ENCODE peak calls at places on chromosome 5, in seven cellular contexts. M is neural crest cell, N is RWPE1, Q is K562, X is lower lobe of right lung, L is heart left ventricle, O is astrocyte of the spinal cord. R is an unnamed sample.

GRCh38 chr5:127306647-127307046 is 16.1 kb downstream of the MEGF10 start:
- DNase-seq in M (no peak), N (no peak), Q (no peak), X (no peak), L (no peak), O (peak), R (no peak)

GRCh38 chr5:75010838-75011237 is 41.5 kb downstream of the GCNT4 start:
- DNase-seq in M (no peak), N (no peak), Q (no peak), X (no peak), L (no peak), O (no peak), R (no peak)

GRCh38 chr5:56070795-56071539 is 76.2 kb upstream of the IL6ST start:
- DNase-seq in M (no peak), N (no peak), Q (no peak), X (no peak), L (no peak), O (no peak), R (no peak)

GRCh38 chr5:125199968-125200841 is 453.8 kb upstream of the ZNF608 start:
- DNase-seq in M (peak), N (no peak), Q (no peak), X (no peak), L (peak), O (peak), R (peak)

GRCh38 chr5:52491829-52492217 is 295.9 kb upstream of the ITGA1 start:
- DNase-seq in M (no peak), N (no peak), Q (no peak), X (no peak), L (no peak), O (no peak), R (no peak)

GRCh38 chr5:35458824-35459207 is 158.8 kb upstream of the SPEF2 start:
- DNase-seq in M (no peak), N (peak), Q (no peak), X (no peak), L (no peak), O (no peak), R (no peak)

GRCh38 chr5:55816342-55816741 is 34.8 kb upstream of the IL31RA start:
- DNase-seq in M (no peak), N (peak), Q (no peak), X (no peak), L (no peak), O (peak), R (no peak)

GRCh38 chr5:96220610-96221390 is 212.2 kb downstream of the PCSK1 start:
- DNase-seq in M (no peak), N (peak), Q (no peak), X (no peak), L (no peak), O (peak), R (no peak)

GRCh38 chr5:83731638-83732037 is 11.0 kb upstream of the HAPLN1 start:
- DNase-seq in M (no peak), N (no peak), Q (no peak), X (no peak), L (no peak), O (no peak), R (no peak)

GRCh38 chr5:179342577-179342976 is 2.7 kb downstream of the ADAMTS2 start:
- DNase-seq in M (peak), N (no peak), Q (no peak), X (peak), L (no peak), O (no peak), R (peak)
- TF ChIP-seq CTCF in M (peak), N (no peak), Q (no peak), X (peak), L (no peak), O (peak), R (no peak)

DNA sequence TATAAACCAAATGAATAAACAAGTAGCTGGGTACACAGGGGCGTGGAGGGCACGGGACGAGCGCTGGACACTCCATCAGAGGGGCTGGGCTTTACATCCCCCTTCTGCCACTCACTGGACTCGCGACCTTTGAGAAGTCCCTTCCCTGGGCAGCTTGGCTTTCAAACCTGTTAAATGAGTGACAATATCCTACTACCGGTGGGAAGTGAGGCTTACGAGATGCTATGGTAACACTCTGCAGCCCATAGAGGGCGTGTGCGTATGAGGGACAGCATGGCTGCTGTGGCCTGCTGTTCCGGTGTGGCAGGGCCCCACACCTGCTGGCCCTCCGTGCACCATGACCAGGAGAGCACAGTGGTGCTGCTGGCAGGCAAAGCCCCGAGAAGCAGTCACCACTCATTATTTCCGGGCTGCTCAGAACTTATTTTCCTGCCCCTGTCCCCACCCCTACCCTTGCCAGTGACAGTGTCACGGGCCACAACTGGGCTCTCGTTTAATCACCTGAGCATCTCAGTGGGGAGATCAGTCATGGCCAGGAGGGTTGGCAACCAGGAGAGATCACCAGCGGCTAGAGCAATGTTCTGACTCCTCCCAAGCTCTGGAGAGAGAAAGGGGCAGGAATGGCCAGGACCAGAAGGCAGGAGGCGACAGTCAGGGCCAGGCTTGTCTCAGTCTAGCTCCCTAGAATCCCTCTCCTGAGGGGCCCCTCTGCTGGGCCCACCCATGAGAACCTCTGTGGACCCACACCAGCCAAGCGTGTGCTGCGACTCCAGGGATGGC is 10.5 kb downstream of the CLTB start:
- DNase-seq in M (no peak), N (no peak), Q (no peak), X (no peak), L (no peak), O (no peak), R (peak)
- TF ChIP-seq CTCF in M (no peak), N (no peak), Q (peak), X (no peak), L (no peak), O (no peak), R (no peak)

DNA sequence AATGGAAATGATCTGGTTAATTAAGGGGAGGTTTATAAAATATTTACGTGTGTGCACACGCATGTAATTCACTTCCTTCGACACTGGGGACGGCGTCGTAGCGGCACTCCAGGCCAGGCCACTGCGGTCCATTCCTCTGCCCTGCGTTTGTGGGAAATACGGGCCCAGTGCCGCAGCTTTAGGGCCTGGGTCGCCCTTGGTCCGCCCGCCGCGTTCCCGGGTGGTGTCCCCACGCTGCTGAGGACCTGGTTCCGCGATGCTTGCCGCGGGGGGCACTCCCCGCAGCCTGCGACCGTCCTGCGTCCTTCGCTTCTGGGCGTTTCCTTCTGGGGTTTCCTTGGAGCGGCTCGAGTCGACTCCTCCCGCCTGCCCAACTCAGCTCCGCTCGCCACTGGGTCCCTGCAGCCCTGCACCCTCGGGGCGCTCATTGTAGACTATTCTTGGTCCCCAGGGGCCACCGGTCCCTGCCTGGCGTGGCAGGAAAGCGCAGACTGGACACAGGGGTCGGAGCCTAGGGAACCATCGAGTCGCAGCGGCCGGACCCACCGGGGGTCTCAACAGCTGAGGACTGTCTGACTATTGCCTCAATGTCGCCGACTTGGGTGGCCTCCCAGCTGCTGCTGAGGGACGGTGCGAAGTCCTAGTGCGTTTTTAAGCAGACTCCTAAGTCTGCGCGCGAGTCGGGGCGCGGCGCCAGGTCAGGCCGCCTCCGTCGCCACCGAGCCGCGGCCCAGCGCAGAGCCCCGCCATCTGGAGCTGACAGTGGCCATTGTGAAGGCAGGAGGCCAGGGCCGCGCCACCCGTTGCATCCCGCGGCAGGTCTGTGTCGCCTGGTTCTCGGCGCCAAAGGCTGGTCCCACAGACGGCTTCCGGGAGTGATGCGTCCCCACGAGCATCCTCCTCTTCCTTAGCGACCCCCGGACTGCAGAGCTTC is 4.4 kb upstream of the IRX1 start:
- DNase-seq in M (no peak), N (no peak), Q (no peak), X (no peak), L (no peak), O (no peak), R (no peak)
- TF ChIP-seq CTCF in M (peak), N (no peak), Q (no peak), X (no peak), L (no peak), O (no peak), R (no peak)

DNA sequence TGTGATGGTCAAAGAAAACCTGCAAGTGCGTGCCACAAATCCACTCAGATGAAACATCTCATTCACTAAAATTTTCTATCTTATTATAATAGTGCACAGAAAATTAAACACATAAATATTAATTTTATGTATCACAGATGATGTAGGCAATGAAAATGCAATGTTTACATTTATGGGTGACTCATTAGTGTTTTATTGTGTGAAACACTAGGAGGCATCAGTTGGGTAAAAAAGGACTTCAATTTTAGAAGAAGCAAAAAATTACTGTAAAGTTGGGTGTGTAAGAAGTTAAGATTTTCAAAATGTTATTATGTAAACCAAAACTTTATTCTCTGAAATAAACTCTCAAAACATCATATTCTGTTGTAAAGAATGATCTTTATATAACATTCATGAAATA is 4.0 kb downstream of the MEF2C start:
- DNase-seq in M (no peak), N (no peak), Q (no peak), X (no peak), L (no peak), O (peak), R (no peak)
- TF ChIP-seq CTCF in M (no peak), N (no peak), Q (no peak), X (no peak), L (no peak), O (peak), R (no peak)

GRCh38 chr5:90707698-90708097 is 149.1 kb downstream of the ADGRV1 start:
- DNase-seq in M (no peak), N (no peak), Q (no peak), X (no peak), L (no peak), O (no peak), R (no peak)

DNA sequence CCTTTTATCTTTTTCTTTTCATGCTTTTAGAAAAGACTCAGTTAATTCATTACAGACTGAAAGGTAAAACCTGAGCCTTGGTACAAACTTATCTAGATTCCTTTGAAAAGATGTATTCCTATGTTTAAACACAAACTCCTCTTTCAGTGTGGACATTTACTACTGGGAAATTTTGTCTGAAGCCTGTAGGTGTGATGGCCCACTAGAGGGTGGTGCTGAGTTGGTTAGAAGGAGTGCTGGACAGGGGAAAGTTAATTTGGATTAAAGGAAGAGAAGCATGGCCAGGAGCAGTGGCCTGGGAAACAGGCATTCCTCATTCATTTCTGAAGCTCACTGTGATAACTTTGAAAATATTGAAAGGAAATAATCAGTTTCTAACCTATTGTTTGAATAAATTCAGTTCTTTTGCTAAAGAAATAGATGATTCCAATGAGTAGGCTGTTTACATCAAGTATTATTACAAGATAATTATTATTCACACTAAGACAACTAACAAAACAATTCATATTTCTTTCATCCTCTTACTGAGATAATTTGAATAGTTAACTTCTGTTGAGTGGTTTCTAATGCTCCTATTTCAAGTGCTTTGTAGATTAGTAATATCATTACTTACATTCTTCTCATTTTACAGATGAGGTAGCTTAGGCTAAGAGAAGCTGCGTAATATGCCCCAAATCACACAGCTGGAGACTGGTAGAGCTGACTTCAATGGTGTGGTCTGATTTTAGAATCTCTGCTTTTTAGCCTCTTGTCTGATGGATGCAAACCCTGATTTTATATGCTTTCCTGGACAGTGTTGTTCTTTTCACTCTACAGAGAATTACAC is 150.9 kb downstream of the ADGRV1 start:
- DNase-seq in M (peak), N (peak), Q (peak), X (no peak), L (no peak), O (peak), R (peak)
- TF ChIP-seq CTCF in M (peak), N (peak), Q (peak), X (peak), L (peak), O (peak), R (peak)

R was measured in endothelial cell.